ENCODE peak calls at places on chromosomes 12 and 14, in six cellular contexts. E is IMR-90, A is A549, B is K562, M is GM12878, R is HepG2. D is an unnamed sample.
A peak's percentile ranks its signal among the peaks of the same experiment; 100 is the strongest.

GRCh38 chr14:71261206-71261605 is 353.9 kb downstream of the PCNX1 start:
- DNase-seq in B (peak; percentile 2), A (no peak), M (no peak), E (peak; percentile 65), R (no peak), D (no peak)

GRCh38 chr12:124433147-124433874 is 134.1 kb downstream of the NCOR2 start:
- DNase-seq in M (no peak), E (no peak), A (no peak), R (no peak), B (no peak), D (no peak)

GRCh38 chr12:98736352-98737326 is 91.5 kb downstream of the APAF1 start:
- DNase-seq in E (peak; percentile 57), B (peak; percentile 21), R (peak; percentile 66), A (no peak), M (no peak), D (no peak)

GRCh38 chr12:39892146-39892545 is 213.7 kb downstream of the SLC2A13 start:
- DNase-seq in E (no peak), B (no peak), A (no peak), M (no peak), R (no peak), D (no peak)

GRCh38 chr12:41932470-41932991 is 212.1 kb downstream of the GXYLT1 start:
- DNase-seq in M (no peak), A (no peak), E (no peak), R (no peak), B (peak; percentile 36), D (peak; percentile 65)

GRCh38 chr12:116727902-116728301 is 10.0 kb downstream of the SPRING1 start:
- DNase-seq in R (no peak), E (no peak), A (no peak), M (no peak), B (no peak), D (no peak)

GRCh38 chr14:100711117-100711462 is 15.6 kb upstream of the DLK1 start:
- DNase-seq in M (no peak), A (no peak), R (no peak), B (no peak), E (no peak), D (no peak)

GRCh38 chr14:38469156-38469555 is 213.3 kb upstream of the CLEC14A start:
- DNase-seq in M (no peak), A (no peak), R (no peak), E (peak; percentile 74), B (no peak), D (no peak)

GRCh38 chr12:6460751-6461371 is 9.0 kb downstream of the TAPBPL start:
- DNase-seq in R (no peak), B (no peak), A (no peak), E (no peak), M (peak; percentile 59), D (no peak)

GRCh38 chr14:91300283-91300841 is 55.9 kb upstream of the GPR68 start:
- DNase-seq in R (no peak), B (no peak), A (no peak), E (peak; percentile 1), M (no peak), D (no peak)

GRCh38 chr14:20722016-20722415 is 23.7 kb upstream of the EDDM3A start:
- DNase-seq in A (no peak), B (no peak), E (no peak), M (no peak), R (no peak), D (no peak)

GRCh38 chr12:131895640-131896079 is 1.2 kb downstream of the ULK1 start:
- DNase-seq in E (no peak), A (no peak), B (peak; percentile 38), M (no peak), R (no peak), D (no peak)

GRCh38 chr12:25248137-25248536 is 2.6 kb downstream of the KRAS start:
- DNase-seq in E (no peak), A (no peak), M (no peak), R (no peak), B (no peak), D (no peak)

GRCh38 chr12:29380536-29381523 is at the start of gene ERGIC2:
- DNase-seq in A (peak; percentile 93), M (peak; percentile 98), E (peak; percentile 99), R (peak; percentile 98), B (peak; percentile 98), D (peak; percentile 93)

GRCh38 chr14:78851189-78851588 is 681.0 kb downstream of the NRXN3 start:
- DNase-seq in E (no peak), B (no peak), M (no peak), A (no peak), R (no peak), D (no peak)

GRCh38 chr12:402127-402456 is 648 bp downstream of the CCDC77 start:
- DNase-seq in E (peak; percentile 41), R (peak; percentile 42), B (peak; percentile 53), A (no peak), M (no peak), D (peak; percentile 16)

GRCh38 chr14:77375973-77376372 is 921 bp downstream of the TMED8 start:
- DNase-seq in A (no peak), R (no peak), B (peak; percentile 11), M (no peak), E (no peak), D (no peak)

GRCh38 chr12:67697443-67697842 is 48.9 kb downstream of the DYRK2 start:
- DNase-seq in R (no peak), B (no peak), M (no peak), A (no peak), E (no peak), D (no peak)

GRCh38 chr14:43539210-43539609 is 967.9 kb downstream of the FSCB start:
- DNase-seq in A (no peak), M (no peak), E (peak; percentile 0), R (peak; percentile 50), B (no peak), D (peak; percentile 6)

GRCh38 chr14:64726585-64726890 is 22.3 kb downstream of the PLEKHG3 start:
- DNase-seq in M (no peak), R (no peak), A (peak; percentile 82), B (no peak), E (peak; percentile 60), D (no peak)

GRCh38 chr12:27034607-27035293 is 12.4 kb downstream of the MED21 start:
- DNase-seq in M (no peak), A (no peak), R (no peak), B (no peak), E (no peak), D (no peak)

GRCh38 chr14:77649326-77649725 is 32.9 kb upstream of the SPTLC2 start:
- DNase-seq in B (no peak), E (peak; percentile 18), R (no peak), A (no peak), M (no peak), D (no peak)

GRCh38 chr14:104428860-104429259 is 150.7 kb upstream of the C14orf180 start:
- DNase-seq in M (no peak), R (no peak), B (no peak), E (no peak), A (no peak), D (no peak)

GRCh38 chr12:57840701-57841100 is 5.8 kb downstream of the CTDSP2 start:
- DNase-seq in A (no peak), B (peak; percentile 68), M (no peak), E (peak; percentile 50), R (peak; percentile 73), D (no peak)

GRCh38 chr12:56449622-56449984 is 377 bp upstream of the TIMELESS start:
- DNase-seq in A (peak; percentile 25), M (no peak), B (no peak), E (no peak), R (no peak), D (no peak)

GRCh38 chr14:89639687-89640086 is 222.7 kb upstream of the FOXN3 start:
- DNase-seq in E (no peak), A (no peak), R (no peak), M (no peak), B (no peak), D (no peak)

GRCh38 chr14:83491091-83491490 is 1957.4 kb upstream of the SEL1L start:
- DNase-seq in E (no peak), B (no peak), M (no peak), A (no peak), R (no peak), D (no peak)

GRCh38 chr14:70448633-70449032 is 3.3 kb upstream of the ADAM21 start:
- DNase-seq in M (no peak), A (no peak), B (no peak), R (peak; percentile 88), E (peak; percentile 62), D (no peak)

GRCh38 chr12:45326358-45326971 is 110.6 kb downstream of the ANO6 start:
- DNase-seq in M (no peak), A (no peak), R (no peak), E (no peak), B (no peak), D (no peak)

GRCh38 chr12:563250-563781 is 99.9 kb downstream of the NINJ2 start:
- DNase-seq in A (no peak), B (no peak), E (no peak), R (no peak), M (no peak), D (no peak)

GRCh38 chr14:44742202-44742601 is 219.5 kb downstream of the KLHL28 start:
- DNase-seq in R (no peak), B (no peak), E (no peak), A (no peak), M (no peak), D (no peak)

DNA sequence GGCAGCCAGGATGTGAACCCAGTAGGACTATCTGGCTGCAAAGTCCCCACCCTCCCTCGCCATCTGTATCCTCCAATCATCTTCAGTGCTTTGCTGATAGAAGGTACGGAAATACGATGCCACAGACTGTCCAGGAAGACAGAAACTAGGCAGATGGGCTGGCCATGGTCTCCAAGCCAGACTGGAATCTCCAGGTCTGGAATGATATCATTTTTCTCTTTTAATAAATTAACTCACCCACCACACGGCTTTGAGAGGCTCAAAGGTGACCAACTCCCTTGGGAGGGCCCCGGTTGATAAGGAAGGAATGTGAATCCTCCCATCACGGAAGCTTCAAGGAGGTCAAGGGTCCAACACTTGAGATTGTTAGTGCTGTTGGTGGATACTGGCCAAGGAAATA is 16.3 kb upstream of the BDKRB1 start:
- DNase-seq in A (no peak), E (no peak), M (no peak), B (no peak), R (no peak), D (no peak)
- TF ChIP-seq BHLHE40 in A (no peak), E (no peak), M (no peak), B (no peak), R (no peak), D (no peak)

GRCh38 chr12:88574278-88574677 is 6.0 kb downstream of the KITLG start:
- DNase-seq in E (peak; percentile 45), M (no peak), R (no peak), B (no peak), A (no peak), D (no peak)
- TF ChIP-seq BHLHE40 in E (no peak), M (no peak), R (no peak), B (no peak), A (no peak), D (no peak)

DNA sequence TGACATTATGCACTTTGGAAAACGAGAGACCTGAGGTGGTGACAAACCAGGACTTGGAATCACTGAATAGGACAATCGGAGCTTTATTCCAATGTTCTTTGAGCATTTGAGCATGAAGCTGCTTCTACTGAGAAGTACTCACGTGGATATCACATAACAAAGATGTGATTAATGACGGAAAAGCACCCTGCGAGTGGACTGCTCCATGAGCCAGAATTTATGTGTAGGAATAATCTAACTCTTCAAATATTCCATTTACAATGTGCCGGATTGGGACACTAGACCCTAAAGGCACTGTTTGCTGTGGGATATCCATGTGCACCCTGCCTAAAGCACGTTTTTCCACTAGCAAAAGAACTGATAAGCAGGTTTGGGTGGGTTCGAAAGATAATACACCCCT is 866 bp upstream of the DUSP16 start:
- DNase-seq in R (no peak), B (peak; percentile 16), M (no peak), E (peak; percentile 32), A (no peak), D (no peak)
- TF ChIP-seq BHLHE40 in R (no peak), B (no peak), M (no peak), E (peak; percentile 12), A (no peak), D (no peak)

GRCh38 chr14:50882932-50883826 is 11.3 kb downstream of the ABHD12B start:
- DNase-seq in B (no peak), E (no peak), R (no peak), A (no peak), M (no peak), D (no peak)
- TF ChIP-seq BHLHE40 in B (no peak), E (no peak), R (no peak), A (no peak), M (no peak), D (no peak)

D was measured in HEK293T.